ENCODE peak calls at places on chromosomes 6 and 20, in nine cellular contexts. F is K562, A is spleen, K is endothelial cell of umbilical vein, G is tibial nerve, Q is A549, J is NB4, Y is HCT116, B is esophagus muscularis mucosa. W is an unnamed sample.

GRCh38 chr6:160101262-160102205 is 20.1 kb upstream of the SLC22A1 start:
- DNase-seq in Y (no peak), Q (no peak), J (no peak), A (peak), K (no peak), G (no peak), B (no peak), F (peak), W (no peak)

GRCh38 chr6:45326698-45327417 is 1.3 kb upstream of the RUNX2 start:
- DNase-seq in Y (no peak), B (no peak), A (no peak), J (no peak), F (no peak), K (no peak), Q (no peak), G (no peak), W (no peak)

GRCh38 chr6:127342296-127342945 is 988 bp downstream of the ECHDC1 start:
- DNase-seq in F (no peak), Y (no peak), A (no peak), Q (no peak), K (peak), J (peak), G (no peak), B (no peak), W (peak)

GRCh38 chr20:45253260-45253659 is 1.1 kb downstream of the SLPI start:
- DNase-seq in B (no peak), K (no peak), Q (no peak), Y (no peak), A (no peak), G (no peak), F (no peak), J (no peak), W (no peak)

GRCh38 chr20:46277602-46278001 is 30.7 kb downstream of the CDH22 start:
- DNase-seq in A (peak), Y (no peak), G (no peak), Q (no peak), F (peak), J (no peak), K (no peak), B (no peak), W (no peak)

GRCh38 chr6:155120034-155120433 is 124.9 kb downstream of the TIAM2 start:
- DNase-seq in J (no peak), B (no peak), A (no peak), K (no peak), Q (no peak), F (no peak), Y (no peak), G (no peak), W (no peak)

GRCh38 chr6:104357928-104358327 is 501.8 kb downstream of the HACE1 start:
- DNase-seq in B (no peak), K (no peak), F (no peak), G (no peak), J (no peak), Y (no peak), A (no peak), Q (no peak), W (no peak)

GRCh38 chr20:62088258-62089127 is 22.8 kb upstream of the TAF4 start:
- DNase-seq in A (peak), K (peak), F (peak), Q (peak), J (peak), G (no peak), Y (peak), B (no peak), W (peak)

GRCh38 chr6:33732385-33732784 is 14.3 kb downstream of the IP6K3 start:
- DNase-seq in J (no peak), B (no peak), F (no peak), K (no peak), G (no peak), Y (no peak), A (no peak), Q (no peak), W (no peak)

GRCh38 chr6:33737267-33738026 is 9.3 kb downstream of the IP6K3 start:
- DNase-seq in K (no peak), F (no peak), A (no peak), Y (no peak), B (no peak), G (no peak), Q (no peak), J (no peak), W (no peak)

GRCh38 chr6:33733294-33734007 is 13.3 kb downstream of the IP6K3 start:
- DNase-seq in J (no peak), F (no peak), K (no peak), Y (no peak), Q (no peak), B (no peak), G (no peak), A (no peak), W (no peak)

GRCh38 chr6:33732819-33733218 is 13.9 kb downstream of the IP6K3 start:
- DNase-seq in J (no peak), F (peak), A (no peak), Y (no peak), K (no peak), G (no peak), B (no peak), Q (no peak), W (no peak)

DNA sequence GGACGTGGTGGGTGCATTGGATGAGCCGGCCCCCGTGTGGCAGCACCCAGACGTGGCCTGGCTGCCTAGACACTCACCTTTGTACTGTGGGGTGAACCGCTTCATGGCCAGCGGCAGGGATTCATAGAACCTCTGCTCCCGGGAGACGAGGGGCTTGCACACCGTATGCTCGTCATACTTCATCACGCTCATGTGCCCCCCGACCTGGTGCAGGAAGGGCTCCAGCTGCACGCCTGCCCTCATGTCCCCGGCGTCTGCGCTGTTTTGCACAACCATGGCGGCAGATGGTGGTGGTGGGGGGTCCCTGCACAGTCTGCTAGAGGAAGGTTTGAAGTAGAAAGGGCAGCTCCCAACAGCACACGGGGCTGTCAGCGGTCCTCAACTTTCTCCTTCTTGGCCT is 11.5 kb downstream of the IP6K3 start:
- DNase-seq in Y (no peak), A (no peak), B (no peak), Q (no peak), F (no peak), J (no peak), G (no peak), K (no peak), W (no peak)
- TF ChIP-seq POLR2A in Y (no peak), A (no peak), B (no peak), Q (no peak), F (no peak), J (no peak), G (no peak), K (no peak), W (no peak)

DNA sequence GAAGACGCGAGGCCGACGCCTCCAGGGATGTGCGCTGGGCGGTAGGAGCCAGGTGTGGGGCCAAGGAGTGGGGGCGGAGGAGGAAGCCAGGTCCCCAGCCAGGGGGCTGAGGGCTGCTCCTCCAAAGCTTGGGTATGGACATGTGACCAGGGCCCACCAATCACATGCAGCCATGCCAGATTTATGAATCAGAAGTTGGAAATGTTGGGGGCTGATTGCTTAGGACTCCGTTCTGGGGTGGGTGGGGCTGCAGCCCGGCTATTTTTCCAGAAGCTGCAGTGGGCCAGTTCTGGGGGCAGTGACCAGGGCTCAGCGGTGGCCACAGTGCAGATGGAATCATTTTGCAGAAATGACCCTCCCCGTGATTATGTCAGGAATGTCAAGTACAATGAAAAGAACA is 96.0 kb downstream of the CEBPB start:
- DNase-seq in J (no peak), A (no peak), Q (peak), B (no peak), G (peak), F (no peak), K (peak), Y (no peak), W (no peak)
- TF ChIP-seq POLR2A in J (no peak), A (no peak), Q (no peak), B (no peak), G (no peak), F (no peak), K (no peak), Y (no peak), W (no peak)

GRCh38 chr6:150491131-150491795 is 108.4 kb upstream of the PLEKHG1 start:
- DNase-seq in Q (peak), Y (peak), K (no peak), B (peak), G (no peak), F (no peak), A (no peak), J (no peak), W (no peak)

GRCh38 chr6:150491796-150492142 is 107.9 kb upstream of the PLEKHG1 start:
- DNase-seq in Y (no peak), J (no peak), B (peak), K (no peak), Q (no peak), A (no peak), G (no peak), F (no peak), W (no peak)

GRCh38 chr6:150492941-150493340 is 106.7 kb upstream of the PLEKHG1 start:
- DNase-seq in G (no peak), Q (no peak), A (no peak), F (no peak), B (peak), Y (no peak), J (no peak), K (peak), W (no peak)

GRCh38 chr6:150494236-150494635 is 105.4 kb upstream of the PLEKHG1 start:
- DNase-seq in Y (no peak), B (peak), F (no peak), G (peak), K (no peak), J (no peak), A (no peak), Q (no peak), W (no peak)

GRCh38 chr6:150492507-150492906 is 107.2 kb upstream of the PLEKHG1 start:
- DNase-seq in K (no peak), F (peak), Y (peak), B (peak), J (peak), A (no peak), G (no peak), Q (peak), W (no peak)
- TF ChIP-seq POLR2A in K (no peak), F (no peak), Y (no peak), B (no peak), J (no peak), A (no peak), G (no peak), Q (no peak), W (no peak)

DNA sequence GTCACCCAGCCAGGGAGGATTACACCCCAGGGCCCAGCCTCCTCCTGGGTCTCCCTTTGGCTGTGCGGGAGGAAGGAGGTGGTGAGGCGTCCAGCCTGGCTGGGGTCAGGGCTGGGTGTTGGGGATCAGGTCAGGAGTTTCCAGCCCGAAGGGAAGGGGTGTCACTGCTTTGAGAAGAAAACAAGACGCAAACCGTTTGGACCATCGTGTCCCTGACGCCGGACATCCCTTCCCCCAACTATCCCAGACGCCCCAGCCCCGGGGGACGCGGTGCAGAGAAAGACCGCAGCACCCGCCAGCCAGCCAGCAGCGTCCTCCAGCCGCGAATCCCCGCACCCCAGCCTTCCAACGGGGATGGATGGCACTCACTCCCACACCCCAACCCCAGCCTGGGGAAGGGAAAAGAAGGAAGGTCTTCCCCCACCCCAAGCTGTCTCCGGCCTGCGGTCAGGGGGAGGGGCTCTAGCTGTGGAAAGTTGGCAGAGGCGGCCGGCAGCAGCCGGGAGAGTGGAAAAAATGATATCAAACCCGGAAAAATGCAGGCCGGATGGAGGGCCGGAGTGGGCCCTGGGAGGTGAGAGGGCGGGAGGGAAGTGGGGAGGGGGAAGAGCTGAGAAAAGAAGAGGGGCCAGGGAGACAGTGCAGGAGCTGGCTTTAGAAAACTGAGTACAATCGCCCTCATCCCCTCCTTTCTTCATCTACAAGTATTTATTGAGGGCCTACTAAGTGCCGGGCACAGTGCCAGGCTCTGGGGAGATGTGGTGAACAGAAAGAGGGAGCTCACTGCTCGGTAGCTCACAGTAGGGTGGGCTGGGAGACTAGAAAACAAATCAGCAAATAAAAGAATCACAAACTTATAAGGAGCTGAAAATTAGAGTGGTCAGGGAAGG is 10.6 kb downstream of the REM1 start:
- DNase-seq in Q (no peak), B (no peak), G (peak), A (no peak), K (peak), J (peak), F (peak), Y (no peak), W (no peak)
- TF ChIP-seq POLR2A in Q (no peak), B (no peak), G (peak), A (no peak), K (no peak), J (no peak), F (no peak), Y (no peak), W (no peak)

GRCh38 chr6:43807228-43808061 is 37.4 kb downstream of the VEGFA start:
- DNase-seq in J (peak), B (no peak), Y (no peak), F (peak), Q (no peak), K (no peak), G (no peak), A (no peak), W (peak)
- TF ChIP-seq POLR2A in J (no peak), B (no peak), Y (no peak), F (no peak), Q (no peak), K (no peak), G (no peak), A (no peak), W (no peak)

GRCh38 chr20:11261533-11262000 is 587.8 kb upstream of the JAG1 start:
- DNase-seq in F (no peak), J (no peak), Q (no peak), A (no peak), G (no peak), B (no peak), K (no peak), Y (no peak), W (no peak)
- TF ChIP-seq POLR2A in F (no peak), J (no peak), Q (no peak), A (no peak), G (no peak), B (no peak), K (no peak), Y (no peak), W (no peak)

GRCh38 chr6:44072959-44073611 is 54.2 kb downstream of the MRPL14 start:
- DNase-seq in Q (peak), Y (no peak), B (no peak), G (peak), A (peak), F (peak), K (peak), J (peak), W (peak)
- TF ChIP-seq POLR2A in Q (peak), Y (peak), B (peak), G (peak), A (no peak), F (peak), K (peak), J (no peak), W (no peak)

GRCh38 chr20:50282592-50283241 is 92.1 kb downstream of the CEBPB start:
- DNase-seq in A (no peak), K (no peak), B (no peak), J (peak), Y (no peak), F (no peak), G (no peak), Q (no peak), W (no peak)

GRCh38 chr20:50283370-50283769 is 92.7 kb downstream of the CEBPB start:
- DNase-seq in F (no peak), B (no peak), J (no peak), Q (no peak), Y (no peak), K (no peak), G (no peak), A (no peak), W (no peak)

GRCh38 chr20:50284811-50285375 is 94.3 kb downstream of the CEBPB start:
- DNase-seq in Y (no peak), A (no peak), J (no peak), G (no peak), F (no peak), Q (no peak), K (no peak), B (no peak), W (no peak)

GRCh38 chr20:50285376-50286173 is 94.9 kb downstream of the CEBPB start:
- DNase-seq in K (peak), Q (no peak), J (no peak), G (peak), F (no peak), Y (no peak), A (no peak), B (no peak), W (no peak)

GRCh38 chr20:50283922-50284810 is 93.5 kb downstream of the CEBPB start:
- DNase-seq in K (no peak), B (no peak), Y (peak), A (peak), Q (peak), G (no peak), J (peak), F (no peak), W (peak)
- TF ChIP-seq POLR2A in K (no peak), B (no peak), Y (no peak), A (no peak), Q (no peak), G (no peak), J (no peak), F (no peak), W (no peak)

GRCh38 chr20:50308166-50308512 is 117.5 kb downstream of the CEBPB start:
- DNase-seq in J (no peak), K (no peak), Y (no peak), G (no peak), Q (no peak), A (no peak), B (no peak), F (no peak), W (no peak)

GRCh38 chr20:50309764-50310672 is 119.4 kb downstream of the CEBPB start:
- DNase-seq in G (no peak), A (peak), B (no peak), Q (no peak), Y (no peak), J (no peak), K (no peak), F (no peak), W (no peak)

GRCh38 chr20:50306478-50307423 is 116.1 kb downstream of the CEBPB start:
- DNase-seq in J (no peak), F (no peak), G (no peak), K (no peak), Y (no peak), Q (no peak), B (no peak), A (peak), W (no peak)

GRCh38 chr20:50309280-50309763 is 118.7 kb downstream of the CEBPB start:
- DNase-seq in B (no peak), F (no peak), K (no peak), Y (no peak), G (no peak), J (no peak), Q (no peak), A (peak), W (no peak)

GRCh38 chr20:50308513-50309279 is 118.1 kb downstream of the CEBPB start:
- DNase-seq in J (peak), A (peak), G (peak), B (peak), F (peak), K (peak), Q (peak), Y (peak), W (peak)
- TF ChIP-seq POLR2A in J (no peak), A (no peak), G (peak), B (peak), F (no peak), K (no peak), Q (peak), Y (peak), W (no peak)